ENCODE peak calls at places on chromosome 21, in ten cellular contexts. H is NCI-H1436; J is Right ventricle myocardium superior; Q is activated T-helper 1 cell treated with anti-CD3 and anti-CD28 coated beads, Interleukin-2, amount 50 U/mL, for 16 hours; G is naive B cell; W is GDM1; S is AML-193; Y is substantia nigra; Z is amniotic stem cell; I is NCI-H69. F is an unnamed sample.

GRCh38 chr21:42401164-42401563 is 2.5 kb upstream of the UBASH3A start:
- DNase-seq in J (no peak), Q (no peak), G (no peak), W (no peak), Y (no peak), Z (no peak), S (no peak), H (no peak), I (no peak), F (no peak)

GRCh38 chr21:43315244-43316137 is 111.4 kb downstream of the SIK1 start:
- DNase-seq in Y (no peak), G (peak), H (no peak), I (no peak), J (no peak), Q (no peak), S (no peak), Z (no peak), W (no peak), F (no peak)

GRCh38 chr21:42818328-42818749 is 61.0 kb downstream of the WDR4 start:
- DNase-seq in Z (peak), W (no peak), Y (peak), H (no peak), S (peak), G (peak), J (peak), Q (peak), I (peak), F (peak)

GRCh38 chr21:16838330-16838729 is 674.5 kb upstream of the CXADR start:
- DNase-seq in W (no peak), H (no peak), J (no peak), S (no peak), I (no peak), Q (no peak), Z (no peak), Y (no peak), G (no peak), F (no peak)

GRCh38 chr21:19523731-19524130 is 1120.1 kb upstream of the TMPRSS15 start:
- DNase-seq in H (no peak), Q (no peak), J (no peak), Y (no peak), Z (no peak), S (no peak), G (no peak), I (peak), W (no peak), F (no peak)

GRCh38 chr21:34846601-34847112 is 177.9 kb downstream of the CLIC6 start:
- DNase-seq in G (no peak), H (no peak), J (no peak), Z (peak), I (no peak), Y (no peak), S (no peak), W (no peak), Q (no peak), F (no peak)

GRCh38 chr21:43754948-43755781 is 20.9 kb downstream of the CSTB start:
- DNase-seq in H (no peak), S (no peak), I (peak), G (no peak), Y (no peak), Q (no peak), W (no peak), Z (no peak), J (no peak), F (peak)

GRCh38 chr21:27260728-27261127 is 293.8 kb upstream of the ADAMTS5 start:
- DNase-seq in W (no peak), J (no peak), S (no peak), Q (no peak), Y (no peak), G (no peak), I (no peak), H (no peak), Z (no peak), F (no peak)

GRCh38 chr21:46000731-46001641 is 19.4 kb downstream of the COL6A1 start:
- DNase-seq in I (no peak), S (no peak), J (peak), G (no peak), Q (no peak), Z (no peak), H (no peak), Y (no peak), W (no peak), F (no peak)

GRCh38 chr21:45999581-46000181 is 18.1 kb downstream of the COL6A1 start:
- DNase-seq in S (no peak), G (no peak), H (no peak), Y (no peak), W (no peak), Q (no peak), I (no peak), Z (no peak), J (no peak), F (no peak)

GRCh38 chr21:14734833-14735232 is 188.7 kb upstream of the SAMSN1 start:
- DNase-seq in G (no peak), H (no peak), J (no peak), W (no peak), I (no peak), Y (no peak), Q (no peak), S (no peak), Z (no peak), F (no peak)

GRCh38 chr21:44931137-44931500 is 8.7 kb upstream of the SLX9 start:
- DNase-seq in S (peak), W (peak), I (peak), Y (no peak), J (no peak), H (no peak), G (peak), Z (no peak), Q (no peak), F (peak)

GRCh38 chr21:28521932-28522826 is 470.5 kb downstream of the LTN1 start:
- DNase-seq in I (peak), Y (no peak), G (no peak), H (no peak), W (peak), Q (no peak), S (no peak), Z (no peak), J (no peak), F (peak)

GRCh38 chr21:35475006-35475405 is 425.9 kb upstream of the RUNX1 start:
- DNase-seq in Z (no peak), Q (no peak), G (no peak), I (no peak), W (no peak), S (peak), J (no peak), H (no peak), Y (peak), F (no peak)

GRCh38 chr21:41979751-41980369 is 26.0 kb upstream of the C2CD2 start:
- DNase-seq in Q (no peak), S (no peak), W (no peak), J (no peak), Y (no peak), H (no peak), G (no peak), Z (no peak), I (no peak), F (no peak)